ENCODE peak calls at places on chromosomes 4 and X, in eight cellular contexts. H is CD8-positive, alpha-beta memory T cell; M is sciatic nerve; Y is H4; V is lower leg skin; A is Right ventricle myocardium superior; Z is left ventricle myocardium superior; R is HS-5. I is an unnamed sample.

GRCh38 chr4:6763330-6763851 is 19.1 kb upstream of the KIAA0232 start:
- DNase-seq in H (no peak), M (no peak), Y (no peak), V (no peak), A (no peak), Z (no peak), R (no peak), I (no peak)

GRCh38 chr4:102430511-102430910 is 70.6 kb upstream of the NFKB1 start:
- DNase-seq in H (no peak), M (no peak), Y (no peak), V (no peak), A (no peak), Z (no peak), R (no peak), I (no peak)

GRCh38 chr4:7733201-7733600 is 206.5 kb downstream of the AFAP1 start:
- DNase-seq in H (no peak), M (no peak), Y (no peak), V (no peak), A (peak; percentile 33), Z (peak; percentile 19), R (no peak), I (no peak)

GRCh38 chr4:123671633-123672404 is 275.2 kb downstream of the SPRY1 start:
- DNase-seq in H (no peak), M (no peak), Y (no peak), V (no peak), A (no peak), Z (no peak), R (no peak), I (no peak)

GRCh38 chrX:16319929-16320328 is 152.6 kb downstream of the MAGEB17 start:
- DNase-seq in H (no peak), M (no peak), Y (no peak), V (no peak), A (no peak), Z (no peak), R (no peak), I (no peak)

GRCh38 chr4:185421366-185422124 is 4.2 kb downstream of the UFSP2 start:
- DNase-seq in H (no peak), M (no peak), Y (no peak), V (no peak), A (no peak), Z (no peak), R (no peak), I (no peak)

GRCh38 chr4:6779667-6780565 is 2.6 kb upstream of the KIAA0232 start:
- DNase-seq in H (no peak), M (peak; percentile 51), Y (no peak), V (peak; percentile 78), A (no peak), Z (no peak), R (no peak), I (no peak)

GRCh38 chr4:54930226-54930625 is 195.2 kb downstream of the KDR start:
- DNase-seq in H (no peak), M (no peak), Y (peak; percentile 47), V (no peak), A (no peak), Z (no peak), R (peak; percentile 69), I (no peak)

GRCh38 chrX:154829926-154830442 is 4.5 kb downstream of the SMIM9 start:
- DNase-seq in H (no peak), M (no peak), Y (no peak), V (no peak), A (no peak), Z (no peak), R (no peak), I (no peak)

GRCh38 chrX:44314259-44314734 is 29.2 kb downstream of the EFHC2 start:
- DNase-seq in H (no peak), M (no peak), Y (peak; percentile 82), V (no peak), A (peak; percentile 44), Z (peak; percentile 53), R (peak; percentile 24), I (no peak)